ENCODE peak calls at places on chromosome 5, in seven cellular contexts. One of them, this sample, is unnamed.

GRCh38 chr5:122097391-122097790 is 19.3 kb upstream of the LOX start:
- DNase-seq in GM23338: no peak
- DNase-seq in cardiac muscle cell: no peak
- DNase-seq in aorta: no peak
- DNase-seq in IMR-90: no peak
- DNase-seq in heart right ventricle: no peak
- DNase-seq in foreskin keratinocyte: no peak
- DNase-seq in this sample: no peak

GRCh38 chr5:135934939-135935338 is 19.8 kb downstream of the LECT2 start:
- DNase-seq in GM23338: no peak
- DNase-seq in cardiac muscle cell: peak; percentile 74
- DNase-seq in aorta: no peak
- DNase-seq in IMR-90: peak; percentile 29
- DNase-seq in heart right ventricle: no peak
- DNase-seq in foreskin keratinocyte: peak; percentile 10
- DNase-seq in this sample: no peak

GRCh38 chr5:81789033-81789432 is 38.1 kb upstream of the SSBP2 start:
- DNase-seq in GM23338: no peak
- DNase-seq in cardiac muscle cell: no peak
- DNase-seq in aorta: no peak
- DNase-seq in IMR-90: peak; percentile 73
- DNase-seq in heart right ventricle: no peak
- DNase-seq in foreskin keratinocyte: peak; percentile 44
- DNase-seq in this sample: no peak

GRCh38 chr5:82749453-82749852 is 327.7 kb downstream of the TMEM167A start:
- DNase-seq in GM23338: no peak
- DNase-seq in cardiac muscle cell: no peak
- DNase-seq in aorta: no peak
- DNase-seq in IMR-90: no peak
- DNase-seq in heart right ventricle: no peak
- DNase-seq in foreskin keratinocyte: no peak
- DNase-seq in this sample: no peak

GRCh38 chr5:82347213-82347947 is 69.2 kb upstream of the RPS23 start:
- DNase-seq in GM23338: peak; percentile 17
- DNase-seq in cardiac muscle cell: no peak
- DNase-seq in aorta: peak; percentile 81
- DNase-seq in IMR-90: peak; percentile 90
- DNase-seq in heart right ventricle: no peak
- DNase-seq in foreskin keratinocyte: no peak
- DNase-seq in this sample: peak; percentile 59

GRCh38 chr5:176341325-176342198 is 20.0 kb downstream of the KIAA1191 start:
- DNase-seq in GM23338: no peak
- DNase-seq in cardiac muscle cell: no peak
- DNase-seq in aorta: no peak
- DNase-seq in IMR-90: no peak
- DNase-seq in heart right ventricle: no peak
- DNase-seq in foreskin keratinocyte: no peak
- DNase-seq in this sample: no peak

GRCh38 chr5:151718168-151718567 is 31.5 kb upstream of the SPARC start:
- DNase-seq in GM23338: no peak
- DNase-seq in cardiac muscle cell: no peak
- DNase-seq in aorta: no peak
- DNase-seq in IMR-90: peak; percentile 70
- DNase-seq in heart right ventricle: no peak
- DNase-seq in foreskin keratinocyte: no peak
- DNase-seq in this sample: no peak

GRCh38 chr5:107389769-107390168 is 281.0 kb downstream of the EFNA5 start:
- DNase-seq in GM23338: no peak
- DNase-seq in cardiac muscle cell: no peak
- DNase-seq in aorta: no peak
- DNase-seq in IMR-90: no peak
- DNase-seq in heart right ventricle: no peak
- DNase-seq in foreskin keratinocyte: no peak
- DNase-seq in this sample: no peak

GRCh38 chr5:173663810-173664526 is 47.5 kb upstream of the BOD1 start:
- DNase-seq in GM23338: no peak
- DNase-seq in cardiac muscle cell: no peak
- DNase-seq in aorta: no peak
- DNase-seq in IMR-90: no peak
- DNase-seq in heart right ventricle: peak; percentile 36
- DNase-seq in foreskin keratinocyte: no peak
- DNase-seq in this sample: peak; percentile 73

GRCh38 chr5:171432076-171432475 is 12.6 kb downstream of the FGF18 start:
- DNase-seq in GM23338: no peak
- DNase-seq in cardiac muscle cell: no peak
- DNase-seq in aorta: peak; percentile 52
- DNase-seq in IMR-90: no peak
- DNase-seq in heart right ventricle: no peak
- DNase-seq in foreskin keratinocyte: no peak
- DNase-seq in this sample: no peak

GRCh38 chr5:37086466-37087178 is 162.6 kb downstream of the CPLANE1 start:
- DNase-seq in GM23338: peak; percentile 53
- DNase-seq in cardiac muscle cell: no peak
- DNase-seq in aorta: no peak
- DNase-seq in IMR-90: peak; percentile 76
- DNase-seq in heart right ventricle: no peak
- DNase-seq in foreskin keratinocyte: no peak
- DNase-seq in this sample: no peak

GRCh38 chr5:124902097-124902821 is 155.8 kb upstream of the ZNF608 start:
- DNase-seq in GM23338: no peak
- DNase-seq in cardiac muscle cell: peak; percentile 57
- DNase-seq in aorta: no peak
- DNase-seq in IMR-90: peak; percentile 45
- DNase-seq in heart right ventricle: no peak
- DNase-seq in foreskin keratinocyte: no peak
- DNase-seq in this sample: peak; percentile 35

DNA sequence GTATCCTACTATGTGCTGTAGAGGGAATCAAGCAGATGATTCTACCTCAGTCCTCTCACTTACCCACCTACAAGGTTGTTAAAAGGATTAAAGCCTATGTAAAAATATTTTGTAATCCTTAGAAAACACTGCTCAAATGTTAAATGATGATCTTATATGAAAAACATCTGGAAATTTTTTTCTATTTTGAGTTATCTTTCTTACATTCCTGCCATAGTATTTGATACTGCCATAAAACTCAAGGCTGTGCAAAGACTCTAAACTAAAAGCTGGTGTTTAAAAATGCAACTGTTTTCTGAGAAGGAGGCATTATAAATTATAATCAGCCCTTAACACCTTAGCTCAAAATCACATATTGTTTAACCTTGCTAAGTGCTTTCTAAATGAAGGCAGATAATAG is 474.2 kb downstream of the PRELID2 start:
- DNase-seq in GM23338: no peak
- DNase-seq in cardiac muscle cell: no peak
- DNase-seq in aorta: no peak
- DNase-seq in IMR-90: peak; percentile 42
- DNase-seq in heart right ventricle: no peak
- DNase-seq in foreskin keratinocyte: no peak
- DNase-seq in this sample: no peak
- H3K27ac ChIP-seq in GM23338: no peak overlapping the region
- H3K27ac ChIP-seq in cardiac muscle cell: no peak overlapping the region
- H3K27ac ChIP-seq in aorta: no peak overlapping the region
- H3K27ac ChIP-seq in IMR-90: peak overlapping the region; percentile 99
- H3K27ac ChIP-seq in heart right ventricle: no peak overlapping the region
- H3K27ac ChIP-seq in foreskin keratinocyte: no peak overlapping the region
- H3K27ac ChIP-seq in this sample: no peak overlapping the region

GRCh38 chr5:160929906-160930305 is 77.9 kb upstream of the ATP10B start:
- DNase-seq in GM23338: no peak
- DNase-seq in cardiac muscle cell: no peak
- DNase-seq in aorta: no peak
- DNase-seq in IMR-90: no peak
- DNase-seq in heart right ventricle: no peak
- DNase-seq in foreskin keratinocyte: no peak
- DNase-seq in this sample: no peak
- H3K4me1 ChIP-seq in GM23338: peaks cover 7% of the 10 kb centered on the region
- H3K4me1 ChIP-seq in cardiac muscle cell: no peaks in the 10 kb centered on the region
- H3K4me1 ChIP-seq in aorta: no peaks in the 10 kb centered on the region
- H3K4me1 ChIP-seq in IMR-90: no peaks in the 10 kb centered on the region
- H3K4me1 ChIP-seq in heart right ventricle: no peaks in the 10 kb centered on the region
- H3K4me1 ChIP-seq in foreskin keratinocyte: no peaks in the 10 kb centered on the region
- H3K4me1 ChIP-seq in this sample: no peaks in the 10 kb centered on the region

GRCh38 chr5:73022480-73023169 is 66.8 kb downstream of the FCHO2 start:
- DNase-seq in GM23338: no peak
- DNase-seq in cardiac muscle cell: no peak
- DNase-seq in aorta: no peak
- DNase-seq in IMR-90: no peak
- DNase-seq in heart right ventricle: no peak
- DNase-seq in foreskin keratinocyte: peak; percentile 40
- DNase-seq in this sample: no peak
- H3K27ac ChIP-seq in GM23338: no peak overlapping the region
- H3K27ac ChIP-seq in cardiac muscle cell: no peak overlapping the region
- H3K27ac ChIP-seq in aorta: peak overlapping the region; percentile 14
- H3K27ac ChIP-seq in IMR-90: no peak overlapping the region
- H3K27ac ChIP-seq in heart right ventricle: no peak overlapping the region
- H3K27ac ChIP-seq in foreskin keratinocyte: no peak overlapping the region
- H3K27ac ChIP-seq in this sample: no peak overlapping the region

GRCh38 chr5:141522301-141522700 is 33.4 kb downstream of the PCDHGC5 start:
- DNase-seq in GM23338: no peak
- DNase-seq in cardiac muscle cell: no peak
- DNase-seq in aorta: no peak
- DNase-seq in IMR-90: no peak
- DNase-seq in heart right ventricle: no peak
- DNase-seq in foreskin keratinocyte: no peak
- DNase-seq in this sample: no peak
- H3K4me1 ChIP-seq in GM23338: peaks cover 11% of the 10 kb centered on the region
- H3K4me1 ChIP-seq in cardiac muscle cell: no peaks in the 10 kb centered on the region
- H3K4me1 ChIP-seq in aorta: no peaks in the 10 kb centered on the region
- H3K4me1 ChIP-seq in IMR-90: peaks cover 37% of the 10 kb centered on the region
- H3K4me1 ChIP-seq in heart right ventricle: peaks cover 75% of the 10 kb centered on the region
- H3K4me1 ChIP-seq in foreskin keratinocyte: peaks cover 35% of the 10 kb centered on the region
- H3K4me1 ChIP-seq in this sample: peaks cover 11% of the 10 kb centered on the region

DNA sequence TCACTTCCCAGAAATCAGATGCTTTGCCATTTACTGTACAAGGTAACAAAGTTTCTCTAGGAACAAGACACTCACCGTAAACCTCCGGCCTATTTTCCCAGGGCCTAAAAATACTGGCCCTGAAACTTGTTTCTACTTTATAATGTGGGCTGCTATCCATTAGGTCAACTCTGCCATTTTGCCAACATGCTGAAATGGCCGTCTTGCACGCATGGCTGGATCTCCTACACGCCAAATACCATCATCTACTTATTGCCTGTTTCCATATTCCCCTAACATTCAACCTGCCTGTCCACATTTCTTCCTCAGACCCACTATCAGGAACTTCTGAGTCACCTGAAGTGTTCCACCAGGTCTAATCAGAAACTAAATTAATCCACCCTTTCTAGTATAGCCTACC is 4.7 kb downstream of the TBCA start:
- DNase-seq in GM23338: no peak
- DNase-seq in cardiac muscle cell: no peak
- DNase-seq in aorta: no peak
- DNase-seq in IMR-90: no peak
- DNase-seq in heart right ventricle: no peak
- DNase-seq in foreskin keratinocyte: peak; percentile 3
- DNase-seq in this sample: no peak
- H3K27ac ChIP-seq in GM23338: no peak overlapping the region
- H3K27ac ChIP-seq in cardiac muscle cell: no peak overlapping the region
- H3K27ac ChIP-seq in aorta: no peak overlapping the region
- H3K27ac ChIP-seq in IMR-90: no peak overlapping the region
- H3K27ac ChIP-seq in heart right ventricle: no peak overlapping the region
- H3K27ac ChIP-seq in foreskin keratinocyte: peak overlapping the region; percentile 27
- H3K27ac ChIP-seq in this sample: no peak overlapping the region

GRCh38 chr5:139641116-139642080 is 6.8 kb upstream of the CXXC5 start:
- DNase-seq in GM23338: no peak
- DNase-seq in cardiac muscle cell: no peak
- DNase-seq in aorta: no peak
- DNase-seq in IMR-90: no peak
- DNase-seq in heart right ventricle: no peak
- DNase-seq in foreskin keratinocyte: no peak
- DNase-seq in this sample: no peak
- H3K4me1 ChIP-seq in GM23338: peaks cover 74% of the 10 kb centered on the region
- H3K4me1 ChIP-seq in cardiac muscle cell: peaks cover 25% of the 10 kb centered on the region
- H3K4me1 ChIP-seq in aorta: peaks cover 2% of the 10 kb centered on the region
- H3K4me1 ChIP-seq in IMR-90: peaks cover 17% of the 10 kb centered on the region
- H3K4me1 ChIP-seq in heart right ventricle: peaks cover 30% of the 10 kb centered on the region
- H3K4me1 ChIP-seq in foreskin keratinocyte: no peaks in the 10 kb centered on the region
- H3K4me1 ChIP-seq in this sample: peaks cover 12% of the 10 kb centered on the region

DNA sequence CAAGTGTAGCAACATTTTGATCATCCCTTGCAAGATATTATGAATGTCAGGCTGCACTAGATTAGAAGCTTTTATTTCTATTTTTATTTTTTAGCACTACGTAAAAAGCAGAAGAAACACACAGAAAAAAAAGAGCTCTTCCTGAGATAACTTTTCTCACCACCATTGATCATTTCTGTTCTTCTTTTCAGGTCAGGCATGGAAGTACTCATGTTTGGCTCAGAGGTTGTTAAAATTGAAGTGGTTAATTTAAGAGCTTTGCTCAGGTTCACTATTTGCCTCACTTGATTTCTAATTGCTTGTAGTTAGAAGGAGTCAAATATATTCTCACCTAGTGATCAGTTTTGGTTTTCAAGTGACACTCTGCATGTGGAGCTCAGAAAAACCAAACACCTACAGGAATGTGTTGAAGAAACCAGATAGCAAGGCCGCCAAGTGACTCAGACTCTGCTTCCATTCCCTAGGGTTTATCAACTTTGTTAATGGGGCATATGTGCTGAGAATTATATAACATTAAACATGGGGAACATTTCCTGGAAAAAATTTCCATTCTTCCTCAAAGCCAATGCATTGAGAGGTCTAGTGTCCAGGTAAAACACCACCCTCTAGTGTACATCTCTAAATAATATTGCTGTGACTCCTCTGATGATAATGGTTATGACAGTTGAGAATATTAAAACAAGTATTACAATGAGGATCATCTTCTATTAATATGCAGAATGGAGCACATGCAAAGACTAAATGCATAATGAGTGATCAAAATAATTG is 679.7 kb downstream of the CETN3 start:
- DNase-seq in GM23338: no peak
- DNase-seq in cardiac muscle cell: no peak
- DNase-seq in aorta: no peak
- DNase-seq in IMR-90: no peak
- DNase-seq in heart right ventricle: no peak
- DNase-seq in foreskin keratinocyte: peak; percentile 38
- DNase-seq in this sample: no peak
- H3K27ac ChIP-seq in GM23338: no peak overlapping the region
- H3K27ac ChIP-seq in cardiac muscle cell: no peak overlapping the region
- H3K27ac ChIP-seq in aorta: no peak overlapping the region
- H3K27ac ChIP-seq in IMR-90: no peak overlapping the region
- H3K27ac ChIP-seq in heart right ventricle: no peak overlapping the region
- H3K27ac ChIP-seq in foreskin keratinocyte: no peak overlapping the region
- H3K27ac ChIP-seq in this sample: no peak overlapping the region